ENCODE peak calls at places on chromosomes 13 and 19, in eight cellular contexts. H, Z, E, W, R, F, J and D are unnamed samples.
A peak's percentile ranks its signal among the peaks of the same experiment; 100 is the strongest.

GRCh38 chr19:7177926-7178325 is 108.4 kb downstream of the ZNF557 start:
- DNase-seq in H (no peak), Z (no peak), E (no peak), W (no peak), R (no peak), F (no peak), J (no peak), D (no peak)

GRCh38 chr19:49431330-49431749 is 6.2 kb downstream of the GFY start:
- DNase-seq in H (no peak), Z (no peak), E (no peak), W (no peak), R (no peak), F (no peak), J (peak; percentile 80), D (no peak)

GRCh38 chr13:50388481-50388880 is 373.2 kb downstream of the KCNRG start:
- DNase-seq in H (no peak), Z (no peak), E (no peak), W (no peak), R (no peak), F (no peak), J (no peak), D (no peak)

GRCh38 chr13:78602561-78603239 is 652 bp downstream of the POU4F1 start:
- DNase-seq in H (peak; percentile 14), Z (no peak), E (peak; percentile 63), W (no peak), R (no peak), F (no peak), J (no peak), D (peak; percentile 77)

GRCh38 chr13:51849145-51850101 is 4.4 kb upstream of the TMEM272 start:
- DNase-seq in H (peak; percentile 53), Z (no peak), E (no peak), W (no peak), R (no peak), F (peak; percentile 43), J (peak; percentile 74), D (no peak)

GRCh38 chr19:31266196-31266595 is 83.0 kb downstream of the TSHZ3 start:
- DNase-seq in H (no peak), Z (no peak), E (peak; percentile 22), W (no peak), R (no peak), F (no peak), J (no peak), D (no peak)

GRCh38 chr13:48161530-48162179 is 66.8 kb upstream of the MED4 start:
- DNase-seq in H (no peak), Z (peak; percentile 65), E (no peak), W (no peak), R (peak; percentile 29), F (peak; percentile 31), J (no peak), D (peak; percentile 88)

GRCh38 chr19:8251025-8251472 is 41.9 kb downstream of the CERS4 start:
- DNase-seq in H (peak; percentile 47), Z (peak; percentile 97), E (no peak), W (no peak), R (peak; percentile 86), F (no peak), J (no peak), D (no peak)

GRCh38 chr13:39877134-39877533 is 221.7 kb downstream of the COG6 start:
- DNase-seq in H (no peak), Z (no peak), E (no peak), W (no peak), R (no peak), F (no peak), J (no peak), D (no peak)

GRCh38 chr13:80040219-80040976 is 300.5 kb downstream of the SPRY2 start:
- DNase-seq in H (peak; percentile 96), Z (no peak), E (no peak), W (no peak), R (no peak), F (peak; percentile 27), J (no peak), D (no peak)

GRCh38 chr19:3620817-3621547 is 5.6 kb downstream of the CACTIN start:
- DNase-seq in H (no peak), Z (no peak), E (peak; percentile 72), W (no peak), R (peak; percentile 7), F (no peak), J (no peak), D (no peak)

GRCh38 chr19:38144667-38145066 is 79.4 kb downstream of the DPF1 start:
- DNase-seq in H (no peak), Z (no peak), E (no peak), W (no peak), R (no peak), F (no peak), J (no peak), D (no peak)

GRCh38 chr19:38142176-38143035 is 81.6 kb downstream of the DPF1 start:
- DNase-seq in H (peak; percentile 59), Z (no peak), E (no peak), W (no peak), R (peak; percentile 67), F (peak; percentile 56), J (peak; percentile 87), D (no peak)

GRCh38 chr19:38143847-38144246 is 80.2 kb downstream of the DPF1 start:
- DNase-seq in H (no peak), Z (no peak), E (no peak), W (no peak), R (no peak), F (no peak), J (no peak), D (no peak)

GRCh38 chr19:38139122-38139521 is 84.9 kb downstream of the DPF1 start:
- DNase-seq in H (no peak), Z (no peak), E (no peak), W (no peak), R (no peak), F (no peak), J (no peak), D (no peak)

DNA sequence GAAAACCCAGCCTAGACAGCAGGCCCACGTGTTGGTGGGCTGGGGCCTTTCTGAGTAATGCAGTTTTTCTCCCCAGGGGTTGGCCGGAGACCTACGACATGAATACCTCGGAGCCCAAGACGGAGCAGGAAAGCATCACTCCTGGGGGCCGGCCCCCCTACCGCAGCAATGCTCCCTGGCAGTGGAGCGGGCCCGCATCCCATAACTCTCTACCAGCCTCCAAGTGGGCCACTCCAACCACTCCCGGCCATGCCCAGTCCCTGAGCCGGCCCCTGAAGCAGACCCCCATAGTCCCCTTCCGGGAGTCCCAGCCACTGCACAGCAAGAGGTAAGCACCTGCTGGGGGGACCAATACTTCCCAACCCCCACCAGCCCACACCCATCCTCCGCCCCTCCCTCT is 82.9 kb downstream of the DPF1 start:
- DNase-seq in H (no peak), Z (no peak), E (no peak), W (no peak), R (no peak), F (no peak), J (no peak), D (no peak)
- H3K27ac ChIP-seq in H (no peak overlapping the region), Z (no peak overlapping the region), E (no peak overlapping the region), W (no peak overlapping the region), R (no peak overlapping the region), F (no peak overlapping the region), J (no peak overlapping the region), D (no peak overlapping the region)

GRCh38 chr19:44770550-44771257 is 7.0 kb upstream of the CBLC start:
- DNase-seq in H (peak; percentile 94), Z (peak; percentile 97), E (peak; percentile 97), W (peak; percentile 95), R (peak; percentile 89), F (peak; percentile 99), J (peak; percentile 94), D (peak; percentile 99)
- H3K4me3 ChIP-seq in H (no peak overlapping the region), Z (no peak overlapping the region), E (no peak overlapping the region), W (no peak overlapping the region), R (no peak overlapping the region), F (no peak overlapping the region), J (no peak overlapping the region), D (no peak overlapping the region)

GRCh38 chr13:71621152-71622124 is 245.6 kb downstream of the DACH1 start:
- DNase-seq in H (no peak), Z (no peak), E (no peak), W (no peak), R (no peak), F (no peak), J (peak; percentile 42), D (no peak)
- H3K27ac ChIP-seq in H (no peak overlapping the region), Z (no peak overlapping the region), E (no peak overlapping the region), W (no peak overlapping the region), R (no peak overlapping the region), F (no peak overlapping the region), J (no peak overlapping the region), D (no peak overlapping the region)

GRCh38 chr19:34387446-34387810 is 16.8 kb upstream of the PDCD2L start:
- DNase-seq in H (no peak), Z (no peak), E (no peak), W (no peak), R (no peak), F (no peak), J (no peak), D (no peak)
- H3K4me3 ChIP-seq in H (no peak overlapping the region), Z (no peak overlapping the region), E (no peak overlapping the region), W (no peak overlapping the region), R (no peak overlapping the region), F (no peak overlapping the region), J (no peak overlapping the region), D (no peak overlapping the region)